ENCODE peak calls at places on chromosomes 1 and 21, in four cellular contexts. H, J, N and E are unnamed samples.

GRCh38 chr1:3242408-3243270 is 173.6 kb downstream of the PRDM16 start:
- DNase-seq in H (no peak), J (no peak), N (no peak), E (no peak)

GRCh38 chr1:79322511-79323027 is 316.0 kb upstream of the ADGRL4 start:
- DNase-seq in H (peak), J (peak), N (no peak), E (no peak)

GRCh38 chr1:116856312-116856711 is 53.4 kb upstream of the PTGFRN start:
- DNase-seq in H (no peak), J (no peak), N (no peak), E (no peak)

GRCh38 chr21:43354666-43355065 is 72.3 kb downstream of the SIK1 start:
- DNase-seq in H (no peak), J (no peak), N (no peak), E (no peak)

GRCh38 chr1:221837886-221838285 is 96.0 kb upstream of the DUSP10 start:
- DNase-seq in H (no peak), J (no peak), N (no peak), E (no peak)

GRCh38 chr21:39004776-39005605 is 178.3 kb downstream of the PSMG1 start:
- DNase-seq in H (no peak), J (no peak), N (no peak), E (no peak)

GRCh38 chr1:40646385-40646784 is 19.1 kb downstream of the RIMS3 start:
- DNase-seq in H (peak), J (peak), N (no peak), E (no peak)

GRCh38 chr21:42939581-42940413 is 14.4 kb upstream of the ERVH48-1 start:
- DNase-seq in H (peak), J (peak), N (no peak), E (no peak)

GRCh38 chr1:42745851-42746250 is 5.8 kb upstream of the CLDN19 start:
- DNase-seq in H (no peak), J (no peak), N (no peak), E (no peak)

GRCh38 chr1:53162621-53163020 is 20.2 kb upstream of the SLC1A7 start:
- DNase-seq in H (no peak), J (no peak), N (no peak), E (no peak)

GRCh38 chr1:224192082-224192786 is 9.2 kb downstream of the DEGS1 start:
- DNase-seq in H (no peak), J (no peak), N (no peak), E (no peak)

GRCh38 chr1:94542088-94542671 is 621 bp upstream of the F3 start:
- DNase-seq in H (peak), J (peak), N (no peak), E (no peak)

GRCh38 chr1:221118176-221118937 is 239.1 kb downstream of the HLX start:
- DNase-seq in H (no peak), J (no peak), N (no peak), E (no peak)

GRCh38 chr1:154607084-154607747 is 770 bp downstream of the ADAR start:
- DNase-seq in H (peak), J (peak), N (no peak), E (no peak)

GRCh38 chr1:2530501-2531361 is 668 bp upstream of the HES5 start:
- DNase-seq in H (no peak), J (no peak), N (no peak), E (no peak)

GRCh38 chr1:156748670-156749428 is 2.6 kb downstream of the HDGF start:
- DNase-seq in H (peak), J (no peak), N (no peak), E (no peak)

GRCh38 chr1:48674641-48675040 is 102.0 kb downstream of the BEND5 start:
- DNase-seq in H (peak), J (peak), N (no peak), E (no peak)

GRCh38 chr1:166164646-166164994 is 2.2 kb downstream of the FAM78B start:
- DNase-seq in H (no peak), J (no peak), N (no peak), E (no peak)

GRCh38 chr1:193677874-193678273 is 491.5 kb upstream of the B3GALT2 start:
- DNase-seq in H (no peak), J (no peak), N (no peak), E (no peak)

GRCh38 chr1:25468037-25468436 is 37.3 kb downstream of the MACO1 start:
- DNase-seq in H (no peak), J (peak), N (no peak), E (no peak)

GRCh38 chr1:150429805-150430204 is 57.4 kb upstream of the TARS2 start:
- DNase-seq in H (peak), J (no peak), N (no peak), E (no peak)

GRCh38 chr1:41537257-41537656 is 52.8 kb upstream of the EDN2 start:
- DNase-seq in H (peak), J (peak), N (no peak), E (no peak)

GRCh38 chr1:30335997-30336390 is 387.4 kb downstream of the MATN1 start:
- DNase-seq in H (no peak), J (no peak), N (no peak), E (no peak)

GRCh38 chr1:97814804-97815203 is 106.0 kb downstream of the DPYD start:
- DNase-seq in H (no peak), J (no peak), N (no peak), E (no peak)

GRCh38 chr1:226609836-226610455 is 61.4 kb downstream of the STUM start:
- DNase-seq in H (no peak), J (no peak), N (no peak), E (no peak)

GRCh38 chr1:62682531-62682930 is 5.7 kb downstream of the DOCK7 start:
- DNase-seq in H (peak), J (no peak), N (no peak), E (no peak)

GRCh38 chr1:115729765-115730164 is 38.7 kb downstream of the CASQ2 start:
- DNase-seq in H (no peak), J (no peak), N (no peak), E (no peak)

GRCh38 chr1:7172804-7173203 is 387.6 kb downstream of the CAMTA1 start:
- DNase-seq in H (no peak), J (no peak), N (no peak), E (no peak)

GRCh38 chr21:21631961-21632360 is 633.8 kb downstream of the NCAM2 start:
- DNase-seq in H (no peak), J (no peak), N (no peak), E (no peak)

GRCh38 chr1:27626031-27626935 is 8.7 kb downstream of the FGR start:
- DNase-seq in H (no peak), J (no peak), N (no peak), E (no peak)

GRCh38 chr1:216665381-216665780 is 57.8 kb downstream of the ESRRG start:
- DNase-seq in H (peak), J (no peak), N (no peak), E (no peak)

GRCh38 chr1:166489670-166490436 is 323.1 kb upstream of the FAM78B start:
- DNase-seq in H (peak), J (no peak), N (peak), E (no peak)

GRCh38 chr1:8939362-8939995 is 6.2 kb upstream of the CA6 start:
- DNase-seq in H (peak), J (no peak), N (no peak), E (no peak)

GRCh38 chr21:45644041-45644906 is 749 bp downstream of the PCBP3 start:
- DNase-seq in H (no peak), J (no peak), N (no peak), E (no peak)